ENCODE peak calls at places on chromosomes 4 and X, in ten cellular contexts. A, B, X, U, S, D, O, L, P and Q are unnamed samples.

GRCh38 chr4:76725039-76725438 is 172.9 kb downstream of the SOWAHB start:
- DNase-seq in U (no peak), P (no peak), A (no peak), X (no peak), D (no peak), O (no peak), B (no peak), S (no peak), L (no peak), Q (no peak)

GRCh38 chr4:139986621-139987510 is 167.1 kb downstream of the MAML3 start:
- DNase-seq in B (peak; percentile 13), P (no peak), O (peak; percentile 72), A (no peak), L (no peak), S (no peak), U (no peak), X (no peak), D (no peak), Q (no peak)

GRCh38 chrX:143934542-143934941 is 50.7 kb downstream of the UBE2NL start:
- DNase-seq in U (no peak), S (no peak), L (no peak), A (no peak), D (no peak), O (no peak), P (no peak), X (no peak), B (no peak), Q (peak; percentile 73)

GRCh38 chrX:113001836-113002235 is 161.2 kb upstream of the AMOT start:
- DNase-seq in A (no peak), B (no peak), O (no peak), L (no peak), X (no peak), S (no peak), U (no peak), P (peak; percentile 5), D (no peak), Q (no peak)

GRCh38 chr4:26032572-26033320 is 118.7 kb downstream of the SMIM20 start:
- DNase-seq in D (no peak), S (no peak), O (peak; percentile 42), B (peak; percentile 92), A (no peak), U (no peak), L (no peak), X (no peak), P (peak; percentile 81), Q (peak; percentile 39)

GRCh38 chrX:87489071-87489470 is 28.5 kb upstream of the KLHL4 start:
- DNase-seq in P (no peak), B (peak; percentile 41), O (no peak), S (no peak), L (peak; percentile 34), U (no peak), A (no peak), D (no peak), X (no peak), Q (no peak)

GRCh38 chrX:74980802-74981201 is 55.5 kb upstream of the NEXMIF start:
- DNase-seq in S (no peak), P (no peak), L (no peak), B (no peak), U (no peak), X (no peak), D (peak; percentile 24), A (no peak), O (no peak), Q (no peak)

GRCh38 chrX:39869846-39870601 is 227.7 kb downstream of the BCOR start:
- DNase-seq in O (no peak), D (no peak), L (no peak), P (no peak), X (no peak), A (peak; percentile 22), S (peak; percentile 35), U (no peak), B (peak; percentile 53), Q (peak; percentile 58)

GRCh38 chr4:168805341-168805740 is 204.7 kb downstream of the CBR4 start:
- DNase-seq in B (peak; percentile 73), O (no peak), P (no peak), A (no peak), U (no peak), D (no peak), X (no peak), L (no peak), S (no peak), Q (no peak)

GRCh38 chrX:113906168-113906567 is 677.7 kb upstream of the HTR2C start:
- DNase-seq in X (no peak), P (no peak), S (no peak), L (no peak), O (no peak), A (no peak), B (no peak), U (no peak), D (no peak), Q (no peak)